ENCODE peak calls at places on chromosome X, in seven cellular contexts. L is midbrain; F is NB4; I is NAMALWA; K is stimulated activated CD4-positive, alpha-beta T cell treated with anti-CD3 and anti-CD28 coated beads, TNF-alpha, amount 100 ng/mL, for 4 hours; Z is T-helper 2 cell; X is body of pancreas. C is an unnamed sample.

GRCh38 chrX:74420194-74421035 is 878 bp upstream of the SLC16A2 start:
- DNase-seq in L (peak), F (peak), I (no peak), K (no peak), Z (no peak), X (peak), C (peak)

GRCh38 chrX:149962859-149963757 is 24.8 kb upstream of the EOLA2 start:
- DNase-seq in L (peak), F (peak), I (peak), K (no peak), Z (peak), X (peak), C (peak)

GRCh38 chrX:316351-317325 is 2.0 kb downstream of the GTPBP6 start:
- DNase-seq in L (no peak), F (no peak), I (no peak), K (no peak), Z (no peak), X (peak), C (no peak)

GRCh38 chrX:129230850-129231512 is 292.3 kb downstream of the SMARCA1 start:
- DNase-seq in L (no peak), F (no peak), I (no peak), K (no peak), Z (no peak), X (no peak), C (no peak)

GRCh38 chrX:129606918-129607317 is 47.8 kb downstream of the APLN start:
- DNase-seq in L (peak), F (peak), I (peak), K (no peak), Z (peak), X (peak), C (peak)

GRCh38 chrX:110795645-110796510 is at the start of gene CHRDL1:
- DNase-seq in L (no peak), F (no peak), I (no peak), K (no peak), Z (peak), X (peak), C (no peak)

GRCh38 chrX:103187953-103188475 is 26.9 kb upstream of the BEX4 start:
- DNase-seq in L (no peak), F (no peak), I (no peak), K (no peak), Z (no peak), X (no peak), C (no peak)

GRCh38 chrX:41381685-41382084 is 47.7 kb downstream of the DDX3X start:
- DNase-seq in L (no peak), F (peak), I (no peak), K (no peak), Z (no peak), X (peak), C (peak)

GRCh38 chrX:106168107-106168506 is at the start of gene PWWP3B:
- DNase-seq in L (no peak), F (no peak), I (no peak), K (no peak), Z (no peak), X (peak), C (peak)

GRCh38 chrX:123833387-123833786 is 26.5 kb upstream of the XIAP start:
- DNase-seq in L (peak), F (peak), I (peak), K (peak), Z (peak), X (peak), C (peak)

GRCh38 chrX:15877380-15877779 is 22.8 kb upstream of the AP1S2 start:
- DNase-seq in L (no peak), F (no peak), I (no peak), K (no peak), Z (no peak), X (no peak), C (no peak)

GRCh38 chrX:16664626-16665025 is 14.7 kb downstream of the S100G start:
- DNase-seq in L (no peak), F (no peak), I (no peak), K (no peak), Z (no peak), X (no peak), C (no peak)

GRCh38 chrX:7191681-7192110 is 43.7 kb upstream of the PUDP start:
- DNase-seq in L (no peak), F (peak), I (peak), K (no peak), Z (no peak), X (no peak), C (no peak)

GRCh38 chrX:3820170-3820569 is 106.7 kb upstream of the PRKX start:
- DNase-seq in L (no peak), F (no peak), I (no peak), K (no peak), Z (no peak), X (no peak), C (no peak)

GRCh38 chrX:125205918-125206665 is 113.6 kb upstream of the TEX13C start:
- DNase-seq in L (no peak), F (no peak), I (no peak), K (no peak), Z (peak), X (peak), C (no peak)

GRCh38 chrX:68139791-68140190 is 293.5 kb downstream of the OPHN1 start:
- DNase-seq in L (no peak), F (no peak), I (no peak), K (no peak), Z (no peak), X (no peak), C (no peak)

GRCh38 chrX:20829665-20830481 is 544.3 kb upstream of the CNKSR2 start:
- DNase-seq in L (no peak), F (peak), I (no peak), K (no peak), Z (no peak), X (no peak), C (no peak)

GRCh38 chrX:9576059-9576458 is 111.2 kb downstream of the TBL1X start:
- DNase-seq in L (no peak), F (no peak), I (no peak), K (no peak), Z (no peak), X (no peak), C (no peak)

GRCh38 chrX:5876984-5877655 is 351.5 kb downstream of the NLGN4X start:
- DNase-seq in L (no peak), F (peak), I (no peak), K (no peak), Z (no peak), X (peak), C (no peak)

GRCh38 chrX:39955621-39956020 is 142.1 kb downstream of the BCOR start:
- DNase-seq in L (no peak), F (peak), I (peak), K (no peak), Z (peak), X (no peak), C (no peak)

C was measured in small intestine.